ENCODE peak calls at places on chromosomes 7 and 10, in five cellular contexts. L, F, R, G and P are unnamed samples.
A peak's percentile ranks its signal among the peaks of the same experiment; 100 is the strongest.

GRCh38 chr10:62250594-62251198 is 17.9 kb downstream of the RTKN2 start:
- DNase-seq in G (no peak), L (no peak), F (no peak), R (no peak), P (peak; percentile 52)

GRCh38 chr10:80485410-80486135 is 31.5 kb downstream of the TSPAN14 start:
- DNase-seq in G (peak; percentile 15), R (no peak), F (peak; percentile 58), L (no peak), P (no peak)

GRCh38 chr7:123929107-123929506 is 4.1 kb downstream of the SPAM1 start:
- DNase-seq in L (no peak), R (no peak), F (no peak), G (peak; percentile 30), P (no peak)

GRCh38 chr10:18501198-18501597 is 150.2 kb downstream of the NSUN6 start:
- DNase-seq in R (no peak), L (peak; percentile 7), F (no peak), G (no peak), P (no peak)

GRCh38 chr10:23530079-23530478 is 91.2 kb downstream of the OTUD1 start:
- DNase-seq in G (no peak), F (no peak), L (peak; percentile 5), R (no peak), P (no peak)

GRCh38 chr7:38054199-38054598 is 123.8 kb upstream of the STARD3NL start:
- DNase-seq in L (no peak), R (no peak), G (no peak), F (no peak), P (no peak)

GRCh38 chr10:24453404-24453830 is 244.5 kb downstream of the KIAA1217 start:
- DNase-seq in R (no peak), G (no peak), F (no peak), L (no peak), P (no peak)

GRCh38 chr10:108902491-108903250 is 1020.6 kb downstream of the XPNPEP1 start:
- DNase-seq in R (no peak), L (no peak), F (no peak), G (no peak), P (no peak)

GRCh38 chr10:13003781-13004180 is 2.3 kb upstream of the CCDC3 start:
- DNase-seq in L (no peak), F (peak; percentile 41), G (no peak), R (no peak), P (no peak)

DNA sequence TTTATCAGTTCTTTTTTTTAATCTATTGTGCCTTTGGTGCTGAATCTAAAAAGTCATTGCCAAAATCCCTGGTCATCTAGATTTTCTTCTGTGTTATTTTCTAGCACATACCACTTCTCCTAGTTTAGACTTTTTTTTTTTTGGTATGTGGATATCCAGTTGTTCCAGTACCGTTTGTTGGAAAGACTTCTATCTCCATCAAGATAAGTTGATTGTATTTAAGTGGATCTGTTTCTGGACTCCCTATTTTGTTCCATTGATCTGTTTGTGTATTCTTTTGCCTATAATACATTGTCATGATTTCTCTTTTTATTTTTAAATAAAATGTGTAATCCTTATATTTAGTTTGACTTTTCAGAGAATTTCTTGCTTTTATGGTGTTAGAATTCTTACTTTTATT is 35.5 kb downstream of the RSBN1L start:
- DNase-seq in G (no peak), F (no peak), R (no peak), L (no peak), P (no peak)
- TF ChIP-seq POLR2A in G (no peak), F (no peak), R (no peak), L (no peak), P (no peak)

DNA sequence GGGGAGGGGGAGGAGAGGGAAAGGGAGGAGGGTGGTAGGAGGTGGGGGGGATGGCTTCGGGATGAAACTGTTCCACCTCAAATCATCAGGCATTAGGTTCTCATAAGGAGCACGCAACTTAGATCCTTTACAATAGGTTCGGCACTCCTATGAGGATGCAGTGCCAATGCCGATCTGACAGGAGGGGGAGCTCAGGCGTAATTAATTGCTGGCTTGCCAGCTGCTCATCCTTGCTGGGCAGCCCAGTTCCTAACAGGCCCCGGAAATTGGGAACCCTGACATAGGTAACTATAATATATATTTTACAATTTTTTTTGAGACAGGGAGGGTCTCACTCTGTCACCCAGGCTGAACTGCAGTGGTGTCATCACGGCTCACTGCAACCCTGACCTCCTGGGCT is 118.8 kb upstream of the SFMBT2 start:
- DNase-seq in F (peak; percentile 12), R (no peak), L (peak; percentile 13), G (no peak), P (no peak)
- TF ChIP-seq CTCF in F (no peak), R (peak; percentile 13), L (peak; percentile 42), G (no peak), P (no peak)

GRCh38 chr7:103074519-103075336 is at the start of the genes ARMC10 and FBXL13:
- DNase-seq in G (peak; percentile 89), F (peak; percentile 98), L (peak; percentile 91), R (peak; percentile 95), P (peak; percentile 95)
- TF ChIP-seq POLR2A in G (no peak), F (peak; percentile 88), L (peak; percentile 87), R (peak; percentile 71), P (peak; percentile 47)

DNA sequence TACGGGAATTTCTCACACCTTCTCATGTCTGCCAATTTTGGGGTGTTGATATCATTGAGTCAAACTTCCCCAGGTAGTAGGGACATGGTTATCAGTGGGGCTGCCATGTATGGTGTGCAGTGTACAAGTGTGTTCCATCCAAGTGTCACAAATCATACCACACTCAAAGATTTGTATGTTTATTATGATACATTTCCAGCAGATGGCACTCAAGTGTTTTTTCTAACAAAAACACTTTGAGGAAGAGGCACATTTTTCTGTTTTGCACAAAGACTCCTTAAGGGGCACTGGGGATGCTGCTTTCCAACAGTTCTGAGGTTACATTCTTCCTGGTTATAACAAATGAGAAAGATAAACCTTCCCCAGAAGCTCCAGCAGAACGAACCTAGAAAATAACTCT is 414.5 kb downstream of the REEP3 start:
- DNase-seq in F (peak; percentile 36), G (no peak), R (no peak), L (peak; percentile 7), P (no peak)
- TF ChIP-seq CTCF in F (no peak), G (no peak), R (no peak), L (peak; percentile 30), P (no peak)

DNA sequence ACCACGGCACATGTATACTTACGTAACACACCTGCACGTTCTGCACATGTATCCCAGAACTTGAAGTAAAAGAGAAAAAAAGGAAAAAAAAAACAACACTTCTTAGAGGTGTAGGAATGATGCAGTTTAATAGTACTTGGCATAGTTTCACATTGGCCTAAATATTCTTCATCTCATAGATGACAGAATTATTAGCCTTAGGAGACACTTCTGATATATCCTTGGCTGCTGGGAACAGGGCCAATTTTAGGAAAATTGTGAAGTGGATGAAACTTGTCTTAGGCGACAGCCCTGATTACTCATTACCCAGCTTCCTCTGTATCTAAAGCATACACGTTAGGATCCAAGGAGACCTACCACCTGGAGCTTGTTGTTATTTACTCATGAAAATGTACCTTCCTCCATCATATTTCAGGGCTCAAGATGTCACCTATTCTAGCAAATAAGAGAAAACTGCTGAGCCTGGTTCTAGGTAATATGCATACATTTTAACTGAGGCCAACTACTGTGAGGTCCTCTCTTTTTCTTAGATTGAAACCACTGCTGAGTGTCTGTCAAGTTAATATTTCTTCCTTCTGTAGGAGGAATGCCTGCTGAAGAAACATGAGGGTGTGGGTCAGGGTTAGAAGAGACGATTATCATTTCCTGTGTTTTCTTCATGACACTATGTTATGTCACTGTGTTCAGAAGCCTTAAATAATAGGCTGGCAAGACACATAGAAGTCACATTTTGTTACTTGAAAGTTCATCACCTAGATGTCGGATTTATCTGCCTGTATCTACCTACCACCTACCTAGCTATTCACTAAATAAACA is 44.3 kb downstream of the CPED1 start:
- DNase-seq in G (no peak), R (no peak), F (no peak), L (no peak), P (no peak)
- TF ChIP-seq POLR2A in G (no peak), R (no peak), F (no peak), L (no peak), P (no peak)